ENCODE peak calls at places on chromosomes 3 and 15, in seven cellular contexts. H is substantia nigra, E is amniotic stem cell, N is left ventricle myocardium superior, Y is tibial artery, L is SJCRH30, P is T-helper 9 cell. I is an unnamed sample.

GRCh38 chr15:87610366-87610765 is 646.2 kb downstream of the NTRK3 start:
- DNase-seq in H (no peak), E (no peak), N (no peak), Y (no peak), L (no peak), P (no peak), I (no peak)

GRCh38 chr3:60017631-60018030 is 967.8 kb upstream of the CFAP20DC start:
- DNase-seq in H (no peak), E (no peak), N (no peak), Y (no peak), L (peak), P (no peak), I (peak)

GRCh38 chr3:130645261-130645660 is 101.4 kb downstream of the PIK3R4 start:
- DNase-seq in H (no peak), E (no peak), N (no peak), Y (no peak), L (no peak), P (no peak), I (no peak)

GRCh38 chr3:130111185-130111864 is 29.7 kb downstream of the ALG1L2 start:
- DNase-seq in H (peak), E (peak), N (peak), Y (peak), L (peak), P (peak), I (peak)

GRCh38 chr3:40247714-40248113 is 61.8 kb upstream of the EIF1B start:
- DNase-seq in H (no peak), E (no peak), N (no peak), Y (no peak), L (no peak), P (no peak), I (no peak)

GRCh38 chr3:123284399-123285010 is 82.8 kb downstream of the SEC22A start:
- DNase-seq in H (no peak), E (no peak), N (peak), Y (no peak), L (no peak), P (no peak), I (no peak)

GRCh38 chr15:25508369-25509002 is 69.7 kb upstream of the UBE3A start:
- DNase-seq in H (no peak), E (peak), N (no peak), Y (no peak), L (peak), P (no peak), I (peak)

GRCh38 chr3:29065211-29065785 is 215.6 kb upstream of the RBMS3 start:
- DNase-seq in H (peak), E (peak), N (peak), Y (peak), L (peak), P (no peak), I (no peak)

GRCh38 chr3:112360574-112360973 is 27.6 kb downstream of the CD200 start:
- DNase-seq in H (no peak), E (no peak), N (no peak), Y (no peak), L (no peak), P (no peak), I (no peak)